ENCODE peak calls at places on chromosomes 6 and 20, in seven cellular contexts. B, T, I, D, Y, R and P are unnamed samples.
A peak's percentile ranks its signal among the peaks of the same experiment; 100 is the strongest.

GRCh38 chr6:37517411-37517812 is 17.7 kb upstream of the CCDC167 start:
- DNase-seq in T (no peak), D (no peak), B (no peak), I (no peak), Y (no peak), R (no peak), P (no peak)

GRCh38 chr6:10837692-10837996 is 695 bp downstream of the MAK start:
- DNase-seq in R (no peak), B (no peak), T (no peak), I (no peak), D (peak; percentile 51), Y (no peak), P (no peak)

GRCh38 chr6:13342414-13343019 is 14.2 kb upstream of the TBC1D7 start:
- DNase-seq in T (no peak), I (no peak), D (no peak), B (no peak), R (no peak), Y (no peak), P (no peak)

GRCh38 chr6:125789167-125789566 is 1.6 kb upstream of the NCOA7 start:
- DNase-seq in R (no peak), T (no peak), D (peak; percentile 37), B (no peak), I (no peak), Y (no peak), P (no peak)

GRCh38 chr6:16818992-16819626 is 57.8 kb upstream of the ATXN1 start:
- DNase-seq in D (no peak), R (no peak), B (no peak), Y (no peak), I (no peak), T (no peak), P (no peak)

GRCh38 chr6:109182590-109182989 is 87.3 kb downstream of the CEP57L1 start:
- DNase-seq in B (no peak), D (no peak), Y (no peak), R (no peak), I (no peak), T (peak; percentile 31), P (no peak)

GRCh38 chr6:56730663-56731529 is 88.2 kb upstream of the DST start:
- DNase-seq in B (no peak), I (no peak), D (no peak), R (no peak), Y (no peak), T (no peak), P (no peak)

GRCh38 chr6:94487371-94487770 is 1068.0 kb upstream of the EPHA7 start:
- DNase-seq in B (no peak), T (no peak), Y (no peak), I (no peak), D (no peak), R (no peak), P (no peak)

GRCh38 chr6:148367418-148368024 is 24.9 kb downstream of the SASH1 start:
- DNase-seq in T (no peak), D (no peak), Y (no peak), I (no peak), R (no peak), B (no peak), P (no peak)

GRCh38 chr20:33915726-33916331 is 77.9 kb upstream of the RALY start:
- DNase-seq in B (peak; percentile 44), Y (peak; percentile 15), T (peak; percentile 47), R (peak; percentile 85), D (peak; percentile 82), I (no peak), P (peak; percentile 38)

GRCh38 chr20:32062776-32063170 is 10.7 kb downstream of the HCK start:
- DNase-seq in B (no peak), Y (no peak), D (no peak), T (no peak), R (no peak), I (peak; percentile 55), P (no peak)
- TF ChIP-seq JUND in B (no peak), Y (no peak), D (no peak), T (no peak), R (no peak), I (no peak), P (no peak)

DNA sequence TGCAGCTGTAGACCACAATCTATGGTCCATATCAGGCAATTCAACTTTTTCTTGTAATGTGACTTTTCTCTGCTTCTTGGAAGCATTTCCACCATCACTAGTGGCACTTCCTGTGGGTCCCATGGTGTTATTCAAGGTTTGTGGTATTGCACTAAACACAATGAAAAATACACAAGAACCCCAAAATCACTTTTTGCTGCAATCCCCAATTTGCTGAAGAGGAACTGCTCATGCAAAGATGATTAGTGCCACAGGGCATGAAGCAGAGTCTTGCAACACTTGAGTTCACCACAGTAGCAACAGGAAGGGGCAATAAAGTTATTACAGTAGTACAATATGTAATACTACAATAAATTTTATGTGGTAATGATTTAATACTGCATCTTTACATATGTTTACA is 16.8 kb upstream of the TAAR1 start:
- DNase-seq in T (no peak), B (no peak), I (no peak), R (no peak), D (no peak), Y (no peak), P (no peak)
- TF ChIP-seq JUND in T (no peak), B (no peak), I (no peak), R (no peak), D (no peak), Y (no peak), P (no peak)

DNA sequence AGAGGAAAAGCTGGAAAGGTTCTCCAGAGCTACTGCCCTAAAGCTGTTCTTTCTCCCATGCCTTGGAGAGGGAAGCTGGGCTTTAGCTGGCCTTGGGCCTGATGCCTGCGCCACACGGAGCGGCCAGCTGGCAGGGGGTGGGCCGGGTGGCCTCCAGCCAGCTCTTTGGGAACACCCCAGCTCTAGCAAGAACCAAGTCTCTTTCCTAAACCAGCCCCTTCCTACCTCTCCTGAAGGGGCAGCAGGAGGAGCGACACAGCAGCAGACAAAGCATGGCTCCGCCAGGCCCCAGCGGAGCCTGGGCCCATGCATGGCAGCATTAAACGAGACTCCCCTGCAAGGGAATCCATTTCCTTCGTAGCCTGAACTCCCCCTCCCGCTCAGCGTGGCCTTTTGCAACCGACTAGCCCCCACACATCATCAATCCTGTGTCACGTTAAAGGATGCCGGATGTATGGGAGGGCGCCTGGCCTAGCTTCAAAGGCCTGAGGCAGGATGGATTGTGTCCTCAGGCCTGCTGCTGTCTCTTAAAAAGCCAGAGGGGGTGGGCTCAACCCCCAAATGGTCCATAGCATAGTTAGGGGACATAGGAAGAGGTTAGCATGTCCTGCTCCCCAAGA is 14.0 kb downstream of the MRPS18A start:
- DNase-seq in I (no peak), D (no peak), Y (no peak), B (no peak), T (no peak), R (no peak), P (no peak)
- TF ChIP-seq JUND in I (no peak), D (no peak), Y (no peak), B (no peak), T (no peak), R (no peak), P (no peak)

DNA sequence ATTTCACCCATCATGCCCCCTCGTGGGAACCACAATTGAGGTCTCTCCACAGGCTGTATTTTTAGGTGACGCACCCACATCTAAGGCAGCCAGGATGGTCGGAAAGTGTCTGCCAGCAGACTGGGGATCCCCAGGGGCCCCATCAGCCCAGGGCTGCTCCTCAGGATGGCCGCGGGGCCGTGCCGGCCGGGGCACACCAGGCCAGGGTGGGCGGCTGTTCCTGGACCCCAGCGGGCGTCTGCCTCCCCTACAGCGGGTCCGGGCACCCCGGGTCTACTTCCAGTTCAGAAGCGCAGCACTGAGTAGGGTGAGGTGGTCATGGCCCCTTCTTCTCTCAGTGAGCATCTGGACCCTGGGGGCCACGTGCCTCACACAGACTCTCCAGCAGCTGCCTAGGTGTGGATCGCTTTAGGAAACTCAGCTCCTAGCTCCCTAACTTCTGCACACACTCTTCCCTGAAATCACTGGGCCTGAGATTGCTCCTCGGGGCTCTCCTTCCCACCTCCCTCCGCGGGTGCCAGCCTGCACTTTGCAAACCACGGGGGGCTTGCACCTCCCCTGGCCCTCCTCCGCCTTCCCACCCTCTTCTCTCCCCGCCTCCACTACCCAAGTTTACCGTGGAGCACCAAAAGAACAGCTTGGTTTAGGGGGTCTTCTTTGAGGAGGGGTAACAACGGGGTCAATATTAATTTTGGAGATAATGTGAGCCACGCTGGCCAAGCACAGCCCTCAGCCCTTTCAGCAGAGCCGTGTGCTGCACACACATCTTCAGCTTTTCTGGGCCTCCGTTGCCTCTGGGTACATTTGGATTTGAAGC is 14.2 kb upstream of the FOXC1 start:
- DNase-seq in B (peak; percentile 50), Y (no peak), T (no peak), D (no peak), R (no peak), I (no peak), P (no peak)
- TF ChIP-seq JUND in B (no peak), Y (no peak), T (no peak), D (no peak), R (no peak), I (no peak), P (no peak)

DNA sequence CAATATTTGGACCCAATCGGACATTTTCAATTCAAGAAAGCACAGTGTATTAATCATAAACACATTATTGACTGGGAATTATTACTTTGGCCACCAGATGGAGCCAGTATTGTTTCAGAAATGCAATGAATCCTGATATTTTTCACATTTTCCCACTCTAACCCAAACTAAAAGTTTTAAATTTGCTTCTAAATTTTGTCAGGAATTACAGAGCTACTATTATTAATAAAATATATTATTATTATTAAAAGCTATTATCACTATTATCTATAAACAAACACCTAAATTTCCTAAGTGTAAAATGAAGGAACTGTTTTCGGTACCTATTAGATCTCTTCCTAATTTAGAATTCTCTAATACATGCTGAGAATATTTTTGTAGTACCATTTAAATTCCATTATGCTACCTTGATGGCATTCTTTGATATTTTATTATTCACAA is 245.3 kb downstream of the OGFRL1 start:
- DNase-seq in D (peak; percentile 13), B (peak; percentile 34), I (no peak), R (no peak), Y (peak; percentile 3), T (peak; percentile 2), P (peak; percentile 23)
- TF ChIP-seq JUND in D (no peak), B (no peak), I (no peak), R (no peak), Y (no peak), T (no peak), P (no peak)